ENCODE peak calls at places on chromosomes 7 and 10, in seven cellular contexts. One of them, this sample, is unnamed.
A peak's percentile ranks its signal among the peaks of the same experiment; 100 is the strongest.

GRCh38 chr7:14501436-14501835 is 401.1 kb downstream of the DGKB start:
- DNase-seq in AG09309: no peak
- DNase-seq in A549: no peak
- DNase-seq in fibroblast of mammary gland: no peak
- DNase-seq in transverse colon: no peak
- DNase-seq in HCT116: no peak
- DNase-seq in fibroblast of the aortic adventitia: no peak
- DNase-seq in this sample: no peak

GRCh38 chr7:100154651-100155491 is 3.7 kb downstream of the TRAPPC14 start:
- DNase-seq in HCT116: no peak
- DNase-seq in transverse colon: peak; percentile 80
- DNase-seq in fibroblast of mammary gland: no peak
- DNase-seq in A549: no peak
- DNase-seq in fibroblast of the aortic adventitia: no peak
- DNase-seq in AG09309: no peak
- DNase-seq in this sample: no peak

GRCh38 chr10:72719941-72720592 is 28.1 kb downstream of the MCU start:
- DNase-seq in HCT116: no peak
- DNase-seq in AG09309: no peak
- DNase-seq in A549: no peak
- DNase-seq in transverse colon: no peak
- DNase-seq in fibroblast of the aortic adventitia: no peak
- DNase-seq in fibroblast of mammary gland: no peak
- DNase-seq in this sample: no peak

GRCh38 chr10:132836832-132837540 is 51.0 kb upstream of the NKX6-2 start:
- DNase-seq in transverse colon: no peak
- DNase-seq in A549: peak; percentile 41
- DNase-seq in fibroblast of the aortic adventitia: peak; percentile 26
- DNase-seq in HCT116: no peak
- DNase-seq in fibroblast of mammary gland: peak; percentile 23
- DNase-seq in AG09309: no peak
- DNase-seq in this sample: no peak

GRCh38 chr7:24052572-24053223 is 231.3 kb upstream of the NPY start:
- DNase-seq in fibroblast of mammary gland: peak; percentile 8
- DNase-seq in AG09309: peak; percentile 37
- DNase-seq in A549: no peak
- DNase-seq in transverse colon: no peak
- DNase-seq in fibroblast of the aortic adventitia: peak; percentile 17
- DNase-seq in HCT116: peak; percentile 7
- DNase-seq in this sample: no peak

GRCh38 chr7:117269417-117269816 is 53.4 kb downstream of the WNT2 start:
- DNase-seq in AG09309: peak; percentile 95
- DNase-seq in HCT116: peak; percentile 19
- DNase-seq in fibroblast of the aortic adventitia: peak; percentile 95
- DNase-seq in A549: peak; percentile 74
- DNase-seq in transverse colon: no peak
- DNase-seq in fibroblast of mammary gland: peak; percentile 99
- DNase-seq in this sample: no peak

GRCh38 chr7:102227371-102227770 is 59.3 kb upstream of the SH2B2 start:
- DNase-seq in HCT116: no peak
- DNase-seq in transverse colon: no peak
- DNase-seq in fibroblast of mammary gland: no peak
- DNase-seq in fibroblast of the aortic adventitia: no peak
- DNase-seq in AG09309: no peak
- DNase-seq in A549: no peak
- DNase-seq in this sample: no peak

GRCh38 chr7:107355616-107356015 is 114.2 kb upstream of the GPR22 start:
- DNase-seq in A549: no peak
- DNase-seq in fibroblast of mammary gland: peak; percentile 6
- DNase-seq in HCT116: no peak
- DNase-seq in fibroblast of the aortic adventitia: peak; percentile 16
- DNase-seq in AG09309: peak; percentile 10
- DNase-seq in transverse colon: no peak
- DNase-seq in this sample: no peak

GRCh38 chr10:106816318-106817085 is 348.0 kb downstream of the SORCS1 start:
- DNase-seq in transverse colon: peak; percentile 9
- DNase-seq in AG09309: no peak
- DNase-seq in fibroblast of mammary gland: no peak
- DNase-seq in fibroblast of the aortic adventitia: no peak
- DNase-seq in HCT116: no peak
- DNase-seq in A549: no peak
- DNase-seq in this sample: no peak

GRCh38 chr7:2508327-2509231 is 11.0 kb upstream of the LFNG start:
- DNase-seq in HCT116: no peak
- DNase-seq in fibroblast of the aortic adventitia: no peak
- DNase-seq in transverse colon: peak; percentile 71
- DNase-seq in AG09309: peak; percentile 40
- DNase-seq in A549: no peak
- DNase-seq in fibroblast of mammary gland: peak; percentile 40
- DNase-seq in this sample: no peak

GRCh38 chr10:47238331-47239095 is 61.5 kb upstream of the GDF10 start:
- DNase-seq in fibroblast of the aortic adventitia: no peak
- DNase-seq in transverse colon: no peak
- DNase-seq in fibroblast of mammary gland: no peak
- DNase-seq in A549: no peak
- DNase-seq in AG09309: no peak
- DNase-seq in HCT116: no peak
- DNase-seq in this sample: no peak

GRCh38 chr7:130489140-130489967 is 2.5 kb upstream of the MEST start:
- DNase-seq in transverse colon: no peak
- DNase-seq in HCT116: no peak
- DNase-seq in fibroblast of mammary gland: no peak
- DNase-seq in A549: no peak
- DNase-seq in fibroblast of the aortic adventitia: peak; percentile 89
- DNase-seq in AG09309: no peak
- DNase-seq in this sample: no peak

GRCh38 chr7:39527951-39528350 is 38.3 kb upstream of the YAE1 start:
- DNase-seq in fibroblast of mammary gland: peak; percentile 67
- DNase-seq in A549: no peak
- DNase-seq in AG09309: no peak
- DNase-seq in transverse colon: no peak
- DNase-seq in HCT116: no peak
- DNase-seq in fibroblast of the aortic adventitia: peak; percentile 17
- DNase-seq in this sample: no peak

GRCh38 chr7:97418312-97418711 is 300.8 kb downstream of the SDHAF3 start:
- DNase-seq in fibroblast of mammary gland: no peak
- DNase-seq in A549: peak; percentile 15
- DNase-seq in transverse colon: no peak
- DNase-seq in fibroblast of the aortic adventitia: no peak
- DNase-seq in AG09309: no peak
- DNase-seq in HCT116: peak; percentile 8
- DNase-seq in this sample: no peak

GRCh38 chr10:129021597-129022304 is 445.3 kb upstream of the MGMT start:
- DNase-seq in AG09309: no peak
- DNase-seq in HCT116: no peak
- DNase-seq in fibroblast of mammary gland: no peak
- DNase-seq in fibroblast of the aortic adventitia: no peak
- DNase-seq in A549: no peak
- DNase-seq in transverse colon: no peak
- DNase-seq in this sample: no peak

DNA sequence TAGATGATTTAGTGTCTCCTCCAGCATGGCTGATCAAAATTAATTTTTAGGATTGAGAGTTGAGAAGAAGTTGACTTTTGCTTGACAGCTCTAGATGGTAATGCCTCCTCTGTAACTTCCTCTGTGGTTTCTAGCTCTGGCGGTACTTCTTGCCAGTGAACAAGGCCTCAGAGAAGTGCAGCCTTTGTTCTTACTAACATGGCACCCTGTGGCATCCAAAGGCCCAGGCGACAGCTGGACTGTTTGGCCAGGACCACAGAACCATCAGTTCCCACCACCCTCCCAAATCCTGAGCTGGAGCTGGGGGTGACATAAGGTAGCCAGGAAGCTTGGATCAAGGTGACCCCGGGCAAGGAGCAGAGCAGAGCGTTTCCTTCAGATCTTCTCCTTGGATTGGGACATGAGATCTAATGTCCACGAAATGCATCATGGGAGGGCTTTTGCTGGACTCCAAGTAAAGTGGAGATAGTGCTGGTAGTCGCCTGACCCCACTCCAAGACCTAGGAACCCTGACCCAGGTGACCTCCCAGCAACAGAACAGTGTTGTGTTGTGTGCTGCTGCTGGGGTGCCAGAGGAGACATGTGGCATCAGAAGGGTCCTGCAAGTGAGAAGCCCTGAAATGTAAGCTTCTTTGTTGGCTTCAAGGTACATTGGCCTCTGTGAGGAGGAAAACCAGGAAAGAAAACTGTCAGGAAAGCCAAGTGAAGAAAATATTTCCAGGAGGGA is 41.8 kb downstream of the APBB1IP start:
- DNase-seq in fibroblast of the aortic adventitia: no peak
- DNase-seq in A549: no peak
- DNase-seq in fibroblast of mammary gland: no peak
- DNase-seq in HCT116: no peak
- DNase-seq in transverse colon: no peak
- DNase-seq in AG09309: no peak
- DNase-seq in this sample: no peak
- H3K4me3 ChIP-seq in fibroblast of the aortic adventitia: no peak overlapping the region
- H3K4me3 ChIP-seq in A549: no peak overlapping the region
- H3K4me3 ChIP-seq in fibroblast of mammary gland: no peak overlapping the region
- H3K4me3 ChIP-seq in HCT116: no peak overlapping the region
- H3K4me3 ChIP-seq in transverse colon: no peak overlapping the region
- H3K4me3 ChIP-seq in AG09309: no peak overlapping the region
- H3K4me3 ChIP-seq in this sample: no peak overlapping the region

GRCh38 chr7:6494365-6494764 is 46.6 kb upstream of the DAGLB start:
- DNase-seq in transverse colon: no peak
- DNase-seq in fibroblast of mammary gland: no peak
- DNase-seq in HCT116: no peak
- DNase-seq in fibroblast of the aortic adventitia: no peak
- DNase-seq in AG09309: no peak
- DNase-seq in A549: no peak
- DNase-seq in this sample: no peak

GRCh38 chr7:6486438-6487183 is 38.9 kb upstream of the DAGLB start:
- DNase-seq in A549: no peak
- DNase-seq in AG09309: no peak
- DNase-seq in HCT116: no peak
- DNase-seq in fibroblast of the aortic adventitia: no peak
- DNase-seq in transverse colon: no peak
- DNase-seq in fibroblast of mammary gland: no peak
- DNase-seq in this sample: no peak

GRCh38 chr7:6487184-6487545 is 39.4 kb upstream of the DAGLB start:
- DNase-seq in HCT116: no peak
- DNase-seq in A549: no peak
- DNase-seq in AG09309: no peak
- DNase-seq in fibroblast of mammary gland: no peak
- DNase-seq in fibroblast of the aortic adventitia: no peak
- DNase-seq in transverse colon: no peak
- DNase-seq in this sample: no peak

DNA sequence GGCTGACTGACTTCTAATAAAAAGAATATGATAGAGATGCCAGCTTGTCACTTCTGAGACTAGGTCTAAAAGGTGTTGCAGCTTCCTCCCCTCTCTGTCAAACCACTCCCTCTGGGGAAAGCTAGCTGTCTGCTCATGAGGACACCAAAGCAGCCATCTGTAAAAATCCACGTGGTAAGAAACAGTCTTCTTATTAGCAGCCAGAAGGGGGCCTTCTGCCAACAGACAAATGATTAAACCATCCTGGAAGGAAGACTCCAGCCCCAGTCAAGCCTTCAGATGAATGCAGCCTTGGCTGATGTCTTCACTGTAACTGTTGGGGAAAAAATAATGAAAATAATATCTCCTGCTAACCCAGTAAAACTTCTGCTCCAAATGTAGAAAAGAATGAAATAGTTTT is 41.9 kb upstream of the DAGLB start:
- DNase-seq in fibroblast of the aortic adventitia: no peak
- DNase-seq in fibroblast of mammary gland: no peak
- DNase-seq in transverse colon: no peak
- DNase-seq in A549: peak; percentile 62
- DNase-seq in AG09309: no peak
- DNase-seq in HCT116: peak; percentile 16
- DNase-seq in this sample: no peak
- TF ChIP-seq CTCF in fibroblast of the aortic adventitia: no peak
- TF ChIP-seq CTCF in fibroblast of mammary gland: no peak
- TF ChIP-seq CTCF in transverse colon: no peak
- TF ChIP-seq CTCF in A549: no peak
- TF ChIP-seq CTCF in AG09309: no peak
- TF ChIP-seq CTCF in HCT116: peak; percentile 40
- TF ChIP-seq CTCF in this sample: no peak

GRCh38 chr10:119687192-119688032 is 36.2 kb downstream of the BAG3 start:
- DNase-seq in fibroblast of mammary gland: no peak
- DNase-seq in AG09309: no peak
- DNase-seq in transverse colon: no peak
- DNase-seq in HCT116: no peak
- DNase-seq in fibroblast of the aortic adventitia: peak; percentile 46
- DNase-seq in A549: no peak
- DNase-seq in this sample: no peak
- H3K4me3 ChIP-seq in fibroblast of mammary gland: no peak overlapping the region
- H3K4me3 ChIP-seq in AG09309: peak overlapping the region; percentile 17
- H3K4me3 ChIP-seq in transverse colon: no peak overlapping the region
- H3K4me3 ChIP-seq in HCT116: no peak overlapping the region
- H3K4me3 ChIP-seq in fibroblast of the aortic adventitia: peak overlapping the region; percentile 59
- H3K4me3 ChIP-seq in A549: no peak overlapping the region
- H3K4me3 ChIP-seq in this sample: peak overlapping the region; percentile 37

GRCh38 chr10:99681553-99681952 is 22.2 kb downstream of the ENTPD7 start:
- DNase-seq in HCT116: no peak
- DNase-seq in fibroblast of the aortic adventitia: peak; percentile 86
- DNase-seq in transverse colon: no peak
- DNase-seq in A549: no peak
- DNase-seq in AG09309: peak; percentile 66
- DNase-seq in fibroblast of mammary gland: peak; percentile 93
- DNase-seq in this sample: no peak

GRCh38 chr10:99685232-99686041 is 26.1 kb downstream of the ENTPD7 start:
- DNase-seq in transverse colon: no peak
- DNase-seq in fibroblast of the aortic adventitia: no peak
- DNase-seq in A549: no peak
- DNase-seq in AG09309: no peak
- DNase-seq in fibroblast of mammary gland: no peak
- DNase-seq in HCT116: no peak
- DNase-seq in this sample: no peak

GRCh38 chr10:99682032-99682431 is 22.7 kb downstream of the ENTPD7 start:
- DNase-seq in transverse colon: no peak
- DNase-seq in fibroblast of the aortic adventitia: no peak
- DNase-seq in A549: no peak
- DNase-seq in HCT116: no peak
- DNase-seq in fibroblast of mammary gland: no peak
- DNase-seq in AG09309: no peak
- DNase-seq in this sample: no peak

GRCh38 chr10:99678921-99679320 is 19.6 kb downstream of the ENTPD7 start:
- DNase-seq in fibroblast of the aortic adventitia: no peak
- DNase-seq in AG09309: no peak
- DNase-seq in HCT116: no peak
- DNase-seq in transverse colon: no peak
- DNase-seq in fibroblast of mammary gland: no peak
- DNase-seq in A549: no peak
- DNase-seq in this sample: no peak

DNA sequence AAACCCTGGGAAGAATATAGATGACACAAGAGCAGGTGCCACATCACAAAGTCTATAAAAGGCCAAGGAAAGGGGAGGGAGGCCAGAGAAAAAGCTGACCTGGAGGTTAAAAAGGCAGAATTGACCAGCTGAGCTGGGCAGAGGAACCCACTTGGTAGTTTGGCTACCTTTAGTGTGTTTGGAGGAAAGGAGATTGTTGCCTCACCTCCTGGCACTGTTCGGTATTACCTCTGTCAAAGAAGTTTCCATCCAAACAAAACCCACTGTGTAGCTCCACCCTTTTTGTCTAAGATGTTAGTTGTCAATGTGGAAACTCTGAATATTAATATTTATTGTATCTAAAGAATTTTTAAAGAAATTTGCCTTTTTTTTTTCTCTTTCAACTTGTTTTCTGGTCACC is 23.4 kb downstream of the ENTPD7 start:
- DNase-seq in transverse colon: no peak
- DNase-seq in fibroblast of the aortic adventitia: no peak
- DNase-seq in A549: peak; percentile 40
- DNase-seq in AG09309: no peak
- DNase-seq in fibroblast of mammary gland: no peak
- DNase-seq in HCT116: peak; percentile 29
- DNase-seq in this sample: no peak
- TF ChIP-seq CTCF in transverse colon: peak; percentile 30
- TF ChIP-seq CTCF in fibroblast of the aortic adventitia: no peak
- TF ChIP-seq CTCF in A549: no peak
- TF ChIP-seq CTCF in AG09309: peak; percentile 14
- TF ChIP-seq CTCF in fibroblast of mammary gland: peak; percentile 7
- TF ChIP-seq CTCF in HCT116: peak; percentile 50
- TF ChIP-seq CTCF in this sample: no peak